ENCODE peak calls at places on chromosome 1, in seven cellular contexts. Y, E, W, M, R, N and Z are unnamed samples.

GRCh38 chr1:228240411-228241240 is 32.8 kb downstream of the OBSCN start:
- DNase-seq in Y (no peak), E (no peak), W (no peak), M (no peak), R (no peak), N (no peak), Z (no peak)

GRCh38 chr1:173364827-173365226 is 112.3 kb upstream of the PRDX6 start:
- DNase-seq in Y (no peak), E (no peak), W (no peak), M (no peak), R (no peak), N (no peak), Z (no peak)

GRCh38 chr1:78254517-78254916 is 208.8 kb downstream of the GIPC2 start:
- DNase-seq in Y (no peak), E (peak), W (no peak), M (no peak), R (no peak), N (no peak), Z (no peak)

GRCh38 chr1:166915941-166916340 is 39.9 kb upstream of the TADA1 start:
- DNase-seq in Y (no peak), E (peak), W (no peak), M (no peak), R (no peak), N (peak), Z (peak)

GRCh38 chr1:12230549-12231275 is 882 bp downstream of the VPS13D start:
- DNase-seq in Y (peak), E (no peak), W (peak), M (peak), R (no peak), N (peak), Z (no peak)

GRCh38 chr1:97630281-97630680 is 290.6 kb downstream of the DPYD start:
- DNase-seq in Y (no peak), E (no peak), W (no peak), M (no peak), R (no peak), N (no peak), Z (no peak)

GRCh38 chr1:245168921-245169320 is 14.1 kb downstream of the KIF26B start:
- DNase-seq in Y (no peak), E (no peak), W (no peak), M (no peak), R (no peak), N (no peak), Z (no peak)

GRCh38 chr1:22563671-22564612 is 653 bp downstream of the EPHA8 start:
- DNase-seq in Y (no peak), E (no peak), W (no peak), M (no peak), R (no peak), N (peak), Z (no peak)

GRCh38 chr1:168190284-168190884 is 11.6 kb downstream of the TIPRL start:
- DNase-seq in Y (no peak), E (no peak), W (no peak), M (no peak), R (no peak), N (no peak), Z (no peak)

GRCh38 chr1:32100359-32100758 is 7.5 kb upstream of the KPNA6 start:
- DNase-seq in Y (no peak), E (no peak), W (no peak), M (no peak), R (no peak), N (no peak), Z (no peak)

GRCh38 chr1:180291004-180291403 is 60.9 kb downstream of the LHX4 start:
- DNase-seq in Y (no peak), E (no peak), W (no peak), M (no peak), R (no peak), N (no peak), Z (no peak)

GRCh38 chr1:230306158-230306557 is 120.0 kb downstream of the PGBD5 start:
- DNase-seq in Y (no peak), E (no peak), W (no peak), M (no peak), R (no peak), N (no peak), Z (no peak)

GRCh38 chr1:224431726-224432125 is 2.9 kb downstream of the WDR26 start:
- DNase-seq in Y (no peak), E (no peak), W (no peak), M (no peak), R (no peak), N (no peak), Z (no peak)

GRCh38 chr1:166039805-166040204 is 127.0 kb downstream of the FAM78B start:
- DNase-seq in Y (no peak), E (no peak), W (no peak), M (no peak), R (no peak), N (no peak), Z (no peak)

GRCh38 chr1:226302731-226303130 is 6.2 kb downstream of the LIN9 start:
- DNase-seq in Y (no peak), E (no peak), W (no peak), M (no peak), R (no peak), N (no peak), Z (no peak)

GRCh38 chr1:173413271-173413707 is 63.8 kb upstream of the PRDX6 start:
- DNase-seq in Y (no peak), E (no peak), W (no peak), M (no peak), R (no peak), N (no peak), Z (no peak)